ENCODE peak calls at places on chromosomes 2 and 18, in seven cellular contexts. Y, N, V, R, M, L and I are unnamed samples.

GRCh38 chr2:100320547-100321180 is 1.6 kb downstream of the LONRF2 start:
- DNase-seq in M (peak; percentile 43), Y (no peak), L (no peak), R (no peak), N (no peak), V (no peak), I (no peak)

GRCh38 chr2:52416340-52416739 is 1351.3 kb upstream of the CHAC2 start:
- DNase-seq in Y (no peak), L (no peak), M (no peak), N (no peak), V (no peak), R (no peak), I (no peak)

GRCh38 chr2:216142540-216142939 is 33.4 kb downstream of the XRCC5 start:
- DNase-seq in L (no peak), V (no peak), N (peak; percentile 4), Y (no peak), M (no peak), R (no peak), I (no peak)

GRCh38 chr2:178320011-178320410 is 125.7 kb downstream of the OSBPL6 start:
- DNase-seq in Y (no peak), L (no peak), M (no peak), R (no peak), V (no peak), N (no peak), I (no peak)

GRCh38 chr18:78158943-78159342 is 820.7 kb upstream of the SALL3 start:
- DNase-seq in Y (no peak), N (no peak), R (no peak), L (no peak), V (no peak), M (no peak), I (no peak)

GRCh38 chr2:10221976-10222870 is 80.5 kb upstream of the HPCAL1 start:
- DNase-seq in V (no peak), N (no peak), L (peak; percentile 21), M (no peak), R (no peak), Y (no peak), I (no peak)

GRCh38 chr2:173822889-173823485 is 142.2 kb downstream of the SP3 start:
- DNase-seq in L (no peak), V (no peak), M (no peak), N (no peak), Y (no peak), R (no peak), I (no peak)

GRCh38 chr2:128726911-128727310 is 408.2 kb upstream of the HS6ST1 start:
- DNase-seq in N (no peak), L (no peak), Y (no peak), R (no peak), M (no peak), V (no peak), I (no peak)

GRCh38 chr2:197168705-197169104 is 141.9 kb downstream of the ANKRD44 start:
- DNase-seq in N (no peak), Y (no peak), L (peak; percentile 73), M (peak; percentile 68), V (peak; percentile 54), R (peak; percentile 75), I (no peak)

GRCh38 chr2:71948781-71949536 is 198.7 kb downstream of the CYP26B1 start:
- DNase-seq in L (no peak), R (no peak), Y (no peak), V (no peak), M (no peak), N (no peak), I (no peak)

GRCh38 chr2:119069781-119070180 is 88.8 kb downstream of the C1QL2 start:
- DNase-seq in N (no peak), R (no peak), V (no peak), L (no peak), Y (no peak), M (no peak), I (no peak)

GRCh38 chr2:96213379-96213778 is 4.8 kb upstream of the STARD7 start:
- DNase-seq in Y (no peak), R (no peak), L (no peak), M (no peak), N (no peak), V (no peak), I (no peak)

GRCh38 chr2:51734115-51734514 is 702.2 kb upstream of the NRXN1 start:
- DNase-seq in L (no peak), R (no peak), Y (no peak), N (no peak), M (no peak), V (no peak), I (no peak)

GRCh38 chr2:109275120-109276040 is 146.4 kb downstream of the SH3RF3 start:
- DNase-seq in Y (no peak), V (no peak), R (no peak), M (no peak), L (no peak), N (no peak), I (no peak)

GRCh38 chr18:11994708-11995444 is 13.6 kb downstream of the IMPA2 start:
- DNase-seq in L (peak; percentile 32), Y (no peak), R (peak; percentile 54), M (no peak), V (no peak), N (no peak), I (peak; percentile 88)

GRCh38 chr2:65937379-65938160 is 497.4 kb upstream of the MEIS1 start:
- DNase-seq in Y (peak; percentile 34), M (no peak), V (no peak), L (no peak), R (no peak), N (peak; percentile 7), I (no peak)

GRCh38 chr2:177325554-177325953 is 61.0 kb upstream of the NFE2L2 start:
- DNase-seq in V (no peak), N (peak; percentile 46), Y (no peak), M (no peak), L (no peak), R (no peak), I (no peak)

GRCh38 chr2:41853427-41854191 is 194.2 kb upstream of the PKDCC start:
- DNase-seq in V (no peak), M (no peak), N (peak; percentile 25), L (no peak), R (peak; percentile 47), Y (peak; percentile 35), I (no peak)

GRCh38 chr2:37457401-37457901 is 113.0 kb downstream of the QPCT start:
- DNase-seq in V (no peak), N (no peak), Y (no peak), R (no peak), M (no peak), L (no peak), I (no peak)

GRCh38 chr2:151120016-151120415 is 141.6 kb downstream of the RBM43 start:
- DNase-seq in V (no peak), R (no peak), Y (no peak), N (no peak), M (no peak), L (no peak), I (no peak)

GRCh38 chr18:23560186-23560585 is 26.1 kb downstream of the NPC1 start:
- DNase-seq in L (no peak), Y (no peak), V (no peak), M (no peak), N (no peak), R (no peak), I (no peak)

GRCh38 chr2:172361360-172361759 is 66.0 kb upstream of the ITGA6 start:
- DNase-seq in N (no peak), V (no peak), M (no peak), Y (no peak), L (no peak), R (no peak), I (no peak)

GRCh38 chr2:231000211-231000904 is 4.4 kb downstream of the SPATA3 start:
- DNase-seq in N (no peak), R (peak; percentile 52), V (no peak), Y (no peak), M (no peak), L (no peak), I (no peak)

GRCh38 chr2:230998882-230999281 is 3.0 kb downstream of the SPATA3 start:
- DNase-seq in M (no peak), Y (no peak), L (no peak), N (no peak), R (no peak), V (no peak), I (no peak)

GRCh38 chr2:231001036-231001435 is 5.1 kb downstream of the SPATA3 start:
- DNase-seq in Y (no peak), M (no peak), V (no peak), R (no peak), L (no peak), N (no peak), I (no peak)

GRCh38 chr2:231001921-231002320 is 6.0 kb downstream of the SPATA3 start:
- DNase-seq in V (no peak), L (no peak), N (no peak), M (no peak), Y (no peak), R (no peak), I (no peak)

DNA sequence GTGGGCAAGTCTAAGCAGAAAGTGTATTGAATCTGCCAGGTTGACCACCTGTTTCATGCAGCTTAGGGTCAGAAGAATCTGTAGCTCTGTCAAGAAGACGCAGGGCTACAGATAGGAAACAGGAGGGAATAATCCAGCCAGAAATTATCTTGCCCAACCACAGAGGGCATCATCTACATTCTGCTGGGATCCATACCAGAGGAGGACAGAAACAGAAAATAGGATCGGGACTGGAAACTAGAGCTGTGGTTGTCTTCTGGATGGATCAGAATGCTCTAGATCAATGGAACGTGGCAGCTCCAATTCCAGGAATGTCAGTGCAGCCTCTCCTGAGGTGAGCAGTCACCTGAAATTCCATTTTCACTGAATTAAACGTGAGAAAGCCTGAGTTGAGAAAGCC is 3.6 kb downstream of the SPATA3 start:
- DNase-seq in N (no peak), R (no peak), Y (no peak), V (no peak), M (no peak), L (no peak), I (no peak)
- H3K27me3 ChIP-seq in N (no peaks in the 10 kb centered on the region), R (no peaks in the 10 kb centered on the region), Y (no peaks in the 10 kb centered on the region), V (peaks cover 26% of the 10 kb centered on the region), M (no peaks in the 10 kb centered on the region), L (no peaks in the 10 kb centered on the region), I (peaks cover 14% of the 10 kb centered on the region)

GRCh38 chr18:48201337-48201705 is 207.9 kb downstream of the ZBTB7C start:
- DNase-seq in L (no peak), Y (no peak), V (no peak), M (no peak), N (peak; percentile 85), R (no peak), I (no peak)
- H3K27me3 ChIP-seq in L (no peaks in the 10 kb centered on the region), Y (no peaks in the 10 kb centered on the region), V (peaks cover 18% of the 10 kb centered on the region), M (no peaks in the 10 kb centered on the region), N (no peaks in the 10 kb centered on the region), R (no peaks in the 10 kb centered on the region), I (peaks cover 2% of the 10 kb centered on the region)

GRCh38 chr18:44725300-44726096 is 44.8 kb downstream of the SETBP1 start:
- DNase-seq in M (peak; percentile 54), L (peak; percentile 73), R (no peak), N (peak; percentile 39), V (peak; percentile 55), Y (peak; percentile 86), I (no peak)
- H3K27me3 ChIP-seq in M (no peaks in the 10 kb centered on the region), L (no peaks in the 10 kb centered on the region), R (no peaks in the 10 kb centered on the region), N (no peaks in the 10 kb centered on the region), V (no peaks in the 10 kb centered on the region), Y (no peaks in the 10 kb centered on the region), I (no peaks in the 10 kb centered on the region)

DNA sequence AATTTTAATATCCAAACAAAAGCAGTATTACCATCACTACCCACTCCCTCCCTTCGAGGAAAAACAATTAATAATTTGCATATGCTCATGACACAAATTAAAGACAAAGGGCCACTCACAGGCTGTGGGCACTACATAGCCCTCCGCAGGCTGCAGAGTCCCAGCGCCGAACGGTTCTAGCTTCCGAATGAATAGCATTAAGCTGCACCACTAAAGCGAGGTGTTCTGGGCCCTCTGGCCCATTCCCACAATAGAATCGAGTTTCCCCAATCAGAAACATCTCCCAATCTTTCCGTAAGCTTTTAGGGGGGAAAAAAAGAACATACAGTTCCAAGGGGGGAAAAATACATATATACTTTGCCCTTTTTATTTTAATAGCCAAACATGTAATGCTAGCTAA is 14.5 kb upstream of the SIX3 start:
- DNase-seq in L (no peak), M (no peak), V (no peak), N (no peak), Y (no peak), R (no peak), I (no peak)
- H3K27me3 ChIP-seq in L (no peaks in the 10 kb centered on the region), M (no peaks in the 10 kb centered on the region), V (peaks cover 77% of the 10 kb centered on the region), N (peaks cover 40% of the 10 kb centered on the region), Y (peaks cover 14% of the 10 kb centered on the region), R (peaks cover 38% of the 10 kb centered on the region), I (peaks cover 71% of the 10 kb centered on the region)